ENCODE peak calls at places on chromosomes 2 and 18, in six cellular contexts. N is bronchial epithelial cell, Q is tibial artery, U is psoas muscle, D is epithelial cell of esophagus, X is IMR-90. S is an unnamed sample.

GRCh38 chr18:44917184-44917864 is 236.6 kb downstream of the SETBP1 start:
- DNase-seq in N (no peak), Q (no peak), U (peak; percentile 50), D (no peak), X (no peak), S (no peak)

GRCh38 chr2:54419855-54420550 is 36.1 kb upstream of the SPTBN1 start:
- DNase-seq in N (no peak), Q (no peak), U (no peak), D (no peak), X (no peak), S (no peak)

GRCh38 chr2:55865095-55865835 is 58.3 kb downstream of the EFEMP1 start:
- DNase-seq in N (peak; percentile 65), Q (no peak), U (no peak), D (peak; percentile 35), X (peak; percentile 42), S (no peak)

GRCh38 chr2:149313512-149313972 is 16.8 kb upstream of the LYPD6 start:
- DNase-seq in N (peak; percentile 71), Q (no peak), U (no peak), D (peak; percentile 75), X (peak; percentile 24), S (peak; percentile 28)

GRCh38 chr2:37561615-37562569 is 109.5 kb downstream of the CDC42EP3 start:
- DNase-seq in N (peak; percentile 96), Q (no peak), U (no peak), D (peak; percentile 91), X (peak; percentile 94), S (peak; percentile 75)

GRCh38 chr2:180122874-180123273 is 115.8 kb upstream of the CWC22 start:
- DNase-seq in N (peak; percentile 91), Q (no peak), U (no peak), D (peak; percentile 86), X (peak; percentile 62), S (no peak)

GRCh38 chr2:161273038-161273760 is 35.0 kb upstream of the PSMD14 start:
- DNase-seq in N (peak; percentile 69), Q (no peak), U (no peak), D (peak; percentile 79), X (peak; percentile 72), S (peak; percentile 40)

GRCh38 chr18:46562674-46563192 is 94.3 kb downstream of the LOXHD1 start:
- DNase-seq in N (no peak), Q (no peak), U (no peak), D (no peak), X (no peak), S (no peak)

GRCh38 chr18:22493940-22494339 is 76.2 kb upstream of the CTAGE1 start:
- DNase-seq in N (no peak), Q (no peak), U (no peak), D (no peak), X (peak; percentile 52), S (no peak)

GRCh38 chr2:211093743-211094303 is 537.4 kb downstream of the CPS1 start:
- DNase-seq in N (peak; percentile 30), Q (no peak), U (no peak), D (peak; percentile 41), X (no peak), S (no peak)

GRCh38 chr2:168245074-168245825 is 2.1 kb downstream of the STK39 start:
- DNase-seq in N (peak; percentile 68), Q (no peak), U (no peak), D (peak; percentile 53), X (no peak), S (no peak)

GRCh38 chr2:9076210-9076609 is 72.7 kb upstream of the MBOAT2 start:
- DNase-seq in N (no peak), Q (no peak), U (no peak), D (peak; percentile 46), X (peak; percentile 70), S (no peak)
- TF ChIP-seq CTCF in N (no peak), Q (no peak), U (no peak), D (no peak), X (no peak), S (no peak)

DNA sequence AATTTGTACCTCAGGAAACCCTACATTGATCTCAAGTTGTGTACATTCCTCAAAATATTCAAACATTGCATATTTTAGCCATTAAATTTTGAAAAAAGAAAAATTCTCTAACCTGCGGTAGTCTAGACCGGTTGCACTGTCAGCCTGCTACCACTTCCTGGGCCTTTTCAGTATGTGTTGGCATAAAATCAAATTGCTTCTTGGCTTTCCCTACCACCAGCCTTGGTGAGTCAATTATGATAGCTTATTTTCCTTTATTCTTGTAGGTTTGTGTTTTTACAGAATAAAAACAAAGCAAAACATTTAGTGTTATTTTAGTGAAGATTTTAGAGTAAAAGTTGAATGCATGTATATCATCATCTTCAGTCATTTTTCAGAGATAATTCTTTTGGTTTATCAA is 61.2 kb downstream of the FAM171B start:
- DNase-seq in N (peak; percentile 15), Q (no peak), U (no peak), D (peak; percentile 9), X (peak; percentile 36), S (no peak)
- TF ChIP-seq CTCF in N (no peak), Q (no peak), U (no peak), D (no peak), X (no peak), S (no peak)

GRCh38 chr18:12934454-12935071 is 13.2 kb upstream of the SEH1L start:
- DNase-seq in N (peak; percentile 76), Q (peak; percentile 84), U (peak; percentile 87), D (peak; percentile 87), X (peak; percentile 83), S (peak; percentile 79)
- TF ChIP-seq CTCF in N (peak; percentile 89), Q (peak; percentile 95), U (peak; percentile 93), D (peak; percentile 99), X (peak; percentile 97), S (peak; percentile 92)

DNA sequence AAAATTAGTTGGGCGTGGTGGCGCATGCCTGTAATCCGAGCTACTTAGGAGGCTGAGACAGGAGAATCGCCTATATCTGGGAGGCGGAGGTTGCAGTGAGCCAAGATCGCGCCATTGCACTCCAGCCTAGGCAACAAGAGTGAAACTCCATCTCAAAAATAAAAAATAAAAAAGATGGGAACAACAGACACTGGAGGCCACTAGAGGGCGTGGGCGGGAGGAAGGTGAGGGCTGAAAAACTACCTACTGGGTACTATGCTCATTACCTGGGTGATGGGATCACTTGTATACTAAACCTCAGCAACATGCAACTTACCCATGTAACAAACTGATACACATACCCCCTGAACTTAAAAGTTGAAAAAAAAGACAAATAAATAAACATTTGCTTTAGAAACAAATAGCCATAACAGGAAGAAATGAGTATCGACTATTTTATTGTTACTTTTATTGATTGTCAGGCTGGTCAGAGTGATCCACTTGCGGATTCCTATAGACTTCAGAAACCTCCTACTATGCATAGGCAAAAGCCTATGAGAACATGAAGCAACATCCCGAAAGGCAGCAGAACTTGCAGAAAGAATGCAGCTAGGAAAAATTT is 61.0 kb downstream of the TMEM163 start:
- DNase-seq in N (peak; percentile 7), Q (no peak), U (no peak), D (no peak), X (no peak), S (peak; percentile 63)
- TF ChIP-seq CTCF in N (peak; percentile 56), Q (no peak), U (peak; percentile 12), D (peak; percentile 31), X (peak; percentile 30), S (peak; percentile 71)

GRCh38 chr2:136920652-136921333 is 155.4 kb downstream of the THSD7B start:
- DNase-seq in N (no peak), Q (no peak), U (no peak), D (no peak), X (no peak), S (no peak)
- TF ChIP-seq CTCF in N (no peak), Q (no peak), U (no peak), D (no peak), X (no peak), S (no peak)

DNA sequence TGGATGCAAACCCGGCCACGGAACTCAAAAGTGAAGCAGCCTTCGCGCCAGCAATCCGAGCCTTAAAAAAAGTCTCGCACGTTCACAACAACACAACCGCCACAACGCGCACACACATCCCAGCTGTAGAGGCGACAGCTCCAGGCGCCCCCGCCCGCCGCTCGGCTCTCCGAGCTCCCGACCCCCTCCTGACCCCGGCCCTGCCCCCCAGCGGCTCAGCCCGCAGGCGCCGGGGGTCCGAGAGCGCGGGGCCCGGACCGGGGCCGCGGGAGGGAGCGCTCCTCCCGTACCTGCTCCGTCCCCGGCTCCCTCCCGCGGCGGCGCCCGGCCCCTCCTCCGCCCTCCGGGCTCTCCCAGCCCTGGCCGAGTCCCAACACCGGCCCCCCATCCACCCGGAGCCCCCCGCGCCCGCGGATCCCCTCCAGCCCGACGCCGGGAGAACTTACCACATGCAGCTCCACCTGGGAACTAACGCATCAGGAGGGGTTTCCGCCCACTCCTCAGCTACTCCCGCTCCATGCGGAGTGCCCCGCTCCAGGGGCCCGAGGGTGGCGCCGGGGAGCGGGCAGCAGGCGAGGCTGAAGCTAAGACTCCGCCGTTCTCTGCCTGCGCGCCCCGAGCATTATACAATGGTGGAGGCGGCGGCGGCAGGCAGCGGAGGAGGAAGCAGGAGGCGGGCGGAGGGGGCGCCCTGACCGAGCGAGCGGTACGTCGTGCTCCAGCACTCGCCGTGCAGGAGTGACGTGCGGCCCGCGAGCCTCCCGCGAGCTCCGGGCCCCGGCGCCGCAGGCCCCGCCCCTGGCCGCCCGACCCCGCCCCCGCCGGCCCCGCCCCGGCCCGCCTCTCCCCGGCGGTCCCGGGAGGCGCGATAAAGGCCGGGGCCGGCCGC is at the start of gene SERTAD2:
- DNase-seq in N (peak; percentile 64), Q (peak; percentile 88), U (peak; percentile 95), D (peak; percentile 91), X (peak; percentile 84), S (peak; percentile 90)
- TF ChIP-seq CTCF in N (peak; percentile 23), Q (no peak), U (no peak), D (no peak), X (peak; percentile 16), S (peak; percentile 9)

GRCh38 chr2:239226677-239227076 is 174.1 kb downstream of the HDAC4 start:
- DNase-seq in N (no peak), Q (no peak), U (peak; percentile 58), D (no peak), X (no peak), S (peak; percentile 6)
- TF ChIP-seq CTCF in N (no peak), Q (peak; percentile 18), U (no peak), D (no peak), X (no peak), S (no peak)

DNA sequence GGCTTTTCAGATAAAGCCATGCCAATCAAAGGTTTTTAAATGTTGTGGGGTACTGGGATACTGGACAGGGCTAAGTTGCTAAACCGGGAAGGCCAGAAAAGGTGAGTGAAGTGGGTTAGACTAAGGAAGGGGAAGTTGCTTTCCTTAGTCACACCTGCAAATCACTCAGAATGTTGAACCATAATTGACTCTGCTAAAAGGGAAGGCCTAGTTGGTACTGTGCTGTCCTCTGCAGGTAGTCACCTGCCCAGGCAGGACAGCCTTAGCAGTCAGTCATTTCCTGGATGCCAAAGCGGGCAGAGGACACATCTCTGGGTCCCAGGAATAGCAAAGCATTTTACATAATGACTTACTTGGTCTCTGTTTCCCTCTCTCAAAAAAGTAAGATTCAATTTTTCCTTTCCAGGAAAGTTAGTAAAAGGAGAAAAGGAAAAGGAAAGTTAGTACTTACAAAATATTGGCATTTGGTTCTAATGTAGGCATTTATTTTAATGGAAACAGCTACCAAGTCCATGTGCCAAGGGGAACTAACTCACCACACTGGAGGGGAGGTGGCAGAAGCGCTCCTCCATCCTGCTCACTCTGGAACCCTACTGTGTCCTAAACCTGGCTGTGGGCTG is 60.2 kb downstream of the RFTN2 start:
- DNase-seq in N (peak; percentile 95), Q (no peak), U (no peak), D (peak; percentile 93), X (no peak), S (peak; percentile 62)
- TF ChIP-seq CTCF in N (peak; percentile 81), Q (no peak), U (no peak), D (peak; percentile 90), X (no peak), S (no peak)

S was measured in Calu3.